ENCODE peak calls at places on chromosomes 12 and 14, in nine cellular contexts. Q is suprapubic skin, N is neural progenitor cell, A is left ventricle myocardium inferior, L is AG04449, B is heart right ventricle, V is left lung, P is tibial nerve, Z is mesothelial cell of epicardium. W is an unnamed sample.
A peak's percentile ranks its signal among the peaks of the same experiment; 100 is the strongest.

GRCh38 chr14:74531467-74531866 is 37.9 kb downstream of the ISCA2 start:
- DNase-seq in B (peak; percentile 38), L (no peak), Z (no peak), A (peak; percentile 33), V (no peak), P (no peak), Q (no peak), N (peak; percentile 70), W (no peak)

GRCh38 chr12:53053223-53054111 is 3.6 kb downstream of the TNS2 start:
- DNase-seq in A (peak; percentile 55), B (peak; percentile 76), Z (no peak), V (no peak), P (no peak), N (peak; percentile 61), L (no peak), Q (peak; percentile 84), W (no peak)

GRCh38 chr12:9796346-9796745 is 30.9 kb upstream of the KLRF1 start:
- DNase-seq in L (no peak), B (no peak), V (no peak), A (no peak), Z (no peak), N (no peak), P (no peak), Q (no peak), W (no peak)

GRCh38 chr12:95385646-95386045 is 88.3 kb upstream of the METAP2 start:
- DNase-seq in P (peak; percentile 18), L (no peak), Z (no peak), Q (no peak), A (no peak), N (no peak), B (peak; percentile 6), V (no peak), W (no peak)

GRCh38 chr12:32612658-32613614 is 66.2 kb upstream of the DNM1L start:
- DNase-seq in V (no peak), A (no peak), Q (no peak), N (no peak), L (no peak), B (no peak), P (no peak), Z (no peak), W (no peak)

GRCh38 chr14:85943187-85943586 is 413.2 kb downstream of the FLRT2 start:
- DNase-seq in N (no peak), P (no peak), L (no peak), B (no peak), Z (no peak), A (no peak), V (no peak), Q (no peak), W (no peak)

GRCh38 chr12:56998981-56999380 is 7.4 kb downstream of the ZBTB39 start:
- DNase-seq in P (no peak), V (no peak), N (no peak), B (no peak), Z (no peak), A (no peak), Q (no peak), L (no peak), W (no peak)

GRCh38 chr12:131430158-131430772 is 280.6 kb upstream of the SFSWAP start:
- DNase-seq in P (no peak), N (no peak), Z (no peak), A (no peak), Q (peak; percentile 18), B (no peak), V (no peak), L (no peak), W (no peak)

GRCh38 chr12:2051700-2052625 is 824 bp upstream of the CACNA1C start:
- DNase-seq in A (no peak), Q (no peak), B (no peak), Z (no peak), P (no peak), L (no peak), V (no peak), N (peak; percentile 77), W (no peak)

DNA sequence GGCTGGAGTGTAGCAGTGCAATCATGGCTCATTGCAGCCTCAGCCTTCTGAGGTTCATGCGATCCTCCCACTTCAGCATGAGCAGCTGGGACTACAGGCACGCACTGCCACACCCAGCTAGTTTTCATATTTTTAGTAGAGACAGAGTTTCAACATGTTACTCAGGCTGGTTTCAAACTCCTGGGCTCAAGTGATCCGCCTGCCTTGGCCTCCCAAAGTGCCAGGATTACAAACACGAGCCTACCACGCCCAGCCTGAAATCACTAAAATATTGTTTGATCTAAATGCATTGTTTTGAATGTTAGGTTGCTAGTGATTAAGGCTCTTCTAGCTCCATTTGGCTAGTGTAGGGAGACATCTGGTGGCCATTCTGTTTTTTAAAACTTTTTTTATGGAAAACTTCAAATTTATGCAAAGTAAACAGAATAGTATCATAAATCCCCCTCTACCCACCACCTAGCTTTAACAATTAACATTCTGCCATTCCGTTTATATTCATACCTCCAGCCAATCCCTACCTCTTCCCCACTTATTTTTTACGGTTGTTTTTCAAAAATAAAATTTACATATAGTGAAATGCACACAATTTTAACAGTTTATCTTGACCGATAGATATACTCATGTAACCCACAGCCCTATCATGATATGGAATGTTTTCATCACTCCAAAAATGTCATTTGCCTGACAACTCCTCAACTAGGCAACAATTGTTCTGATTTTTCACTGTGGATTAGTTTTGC is 37.8 kb downstream of the MYO1H start:
- DNase-seq in L (no peak), P (peak; percentile 19), A (no peak), Q (peak; percentile 72), N (peak; percentile 48), V (no peak), Z (no peak), B (no peak), W (no peak)
- TF ChIP-seq CTCF in L (peak; percentile 34), P (peak; percentile 69), A (peak; percentile 64), Q (peak; percentile 20), N (peak; percentile 77), V (peak; percentile 28), Z (peak; percentile 18), B (peak; percentile 43), W (peak; percentile 90)

GRCh38 chr12:63150255-63151060 is 543 bp downstream of the AVPR1A start:
- DNase-seq in Z (peak; percentile 21), L (no peak), A (peak; percentile 23), Q (no peak), B (peak; percentile 3), N (peak; percentile 80), V (peak; percentile 78), P (no peak), W (peak; percentile 80)

GRCh38 chr12:63149884-63150254 is 1.1 kb downstream of the AVPR1A start:
- DNase-seq in N (peak; percentile 17), Z (no peak), P (no peak), A (no peak), L (no peak), V (no peak), B (peak; percentile 3), Q (no peak), W (no peak)

GRCh38 chr12:63154560-63154959 is 3.6 kb upstream of the AVPR1A start:
- DNase-seq in P (no peak), L (no peak), A (no peak), Q (no peak), Z (no peak), V (no peak), N (no peak), B (no peak), W (no peak)

GRCh38 chr12:63151898-63152700 is 1.1 kb upstream of the AVPR1A start:
- DNase-seq in Z (peak; percentile 20), P (peak; percentile 21), L (no peak), Q (no peak), A (peak; percentile 20), N (peak; percentile 88), B (peak; percentile 21), V (peak; percentile 48), W (no peak)

GRCh38 chr12:63151061-63151897 is at the start of gene AVPR1A:
- DNase-seq in Z (no peak), P (no peak), V (peak; percentile 47), A (peak; percentile 29), L (no peak), N (peak; percentile 61), Q (peak; percentile 62), B (peak; percentile 60), W (no peak)
- TF ChIP-seq CTCF in Z (no peak), P (no peak), V (no peak), A (no peak), L (no peak), N (no peak), Q (no peak), B (no peak), W (no peak)

GRCh38 chr14:104145826-104146642 is 7.6 kb downstream of the KIF26A start:
- DNase-seq in B (no peak), L (no peak), Q (peak; percentile 57), Z (peak; percentile 15), V (peak; percentile 65), A (no peak), N (no peak), P (no peak), W (peak; percentile 83)

GRCh38 chr14:104143521-104144452 is 5.4 kb downstream of the KIF26A start:
- DNase-seq in Q (no peak), Z (peak; percentile 13), N (no peak), P (no peak), B (no peak), L (no peak), V (peak; percentile 68), A (no peak), W (peak; percentile 80)

GRCh38 chr14:104146651-104147345 is 8.4 kb downstream of the KIF26A start:
- DNase-seq in Z (no peak), N (no peak), A (peak; percentile 13), B (no peak), V (peak; percentile 75), L (no peak), P (no peak), Q (peak; percentile 55), W (peak; percentile 71)

GRCh38 chr14:104144453-104144790 is 6.0 kb downstream of the KIF26A start:
- DNase-seq in B (no peak), Q (no peak), A (no peak), P (no peak), N (no peak), V (no peak), L (no peak), Z (no peak), W (peak; percentile 32)

DNA sequence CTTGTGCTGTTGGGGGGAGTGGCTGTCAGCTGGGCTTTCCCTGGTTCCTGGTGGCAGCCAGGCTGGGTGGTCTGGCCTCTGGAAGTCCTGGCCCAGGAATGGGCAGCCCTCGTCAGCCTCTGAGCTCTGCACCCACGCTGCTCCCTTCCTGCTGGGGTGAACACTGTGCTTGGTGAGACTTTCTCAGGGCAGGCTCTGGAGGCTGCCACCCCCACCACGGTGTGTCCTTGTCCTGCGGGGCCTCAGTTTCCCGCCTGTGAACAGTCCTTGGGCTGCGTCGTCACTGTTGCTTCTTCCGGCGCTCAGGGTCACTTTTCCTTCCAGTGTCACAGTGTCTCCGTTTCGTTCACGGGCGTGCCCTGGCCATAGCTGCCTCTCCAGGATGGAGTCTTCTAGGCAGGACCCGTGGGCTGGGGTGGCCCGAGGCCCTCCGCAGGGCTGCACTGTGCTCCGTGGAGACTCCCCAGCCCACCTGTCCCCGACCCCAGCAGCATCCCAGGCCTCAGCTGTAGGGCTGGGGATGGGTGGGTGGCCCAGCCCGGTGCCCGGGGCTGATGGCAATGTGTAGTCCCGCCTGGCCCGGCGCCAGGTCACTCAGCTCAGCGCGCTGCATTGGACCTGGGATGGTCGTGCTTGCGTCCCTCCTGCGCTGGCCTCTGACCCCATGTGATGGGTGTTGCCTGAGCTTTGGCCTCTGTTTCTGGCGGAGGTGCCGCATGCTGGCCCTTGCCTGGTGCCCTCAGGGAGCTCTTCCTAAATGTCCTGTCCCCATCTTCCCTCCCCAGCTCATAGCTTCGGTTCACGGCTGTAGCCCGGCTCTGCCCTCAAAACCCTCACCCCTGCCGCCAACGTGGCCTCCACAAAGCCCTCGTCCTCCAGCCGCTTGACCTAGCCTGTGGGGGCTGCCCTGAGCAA is 6.8 kb downstream of the KIF26A start:
- DNase-seq in N (no peak), V (peak; percentile 75), P (no peak), B (no peak), Q (peak; percentile 64), Z (peak; percentile 21), A (no peak), L (no peak), W (peak; percentile 89)
- TF ChIP-seq CTCF in N (no peak), V (no peak), P (no peak), B (no peak), Q (no peak), Z (no peak), A (no peak), L (no peak), W (no peak)

GRCh38 chr12:14803830-14804160 is 325 bp downstream of the C12orf60 start:
- DNase-seq in V (no peak), Q (no peak), N (no peak), Z (no peak), L (no peak), B (no peak), P (no peak), A (no peak), W (no peak)
- TF ChIP-seq CTCF in V (no peak), Q (no peak), N (no peak), Z (no peak), L (no peak), B (no peak), P (no peak), A (no peak), W (no peak)